ENCODE peak calls at places on chromosomes 13 and 19, in nine cellular contexts. B is GM23338, O is left ventricle myocardium inferior, W is uterus, K is colonic mucosa, V is Panc1, T is Peyer's patch, Z is ovary, M is neural progenitor cell. Y is an unnamed sample. For H3K4me1, the result is how much of the 10 kb centered on the place peaks cover.

GRCh38 chr19:41934849-41935374 is 6.7 kb upstream of the ERFL start:
- DNase-seq in B (peak), O (peak), W (peak), K (peak), V (peak), T (peak), Z (peak), M (peak), Y (peak)

GRCh38 chr19:28633223-28634030 is 579.5 kb downstream of the UQCRFS1 start:
- DNase-seq in B (peak), O (no peak), W (no peak), K (peak), V (peak), T (no peak), Z (no peak), M (peak), Y (peak)

GRCh38 chr13:44052843-44053607 is 173.3 kb downstream of the LACC1 start:
- DNase-seq in B (peak), O (peak), W (peak), K (no peak), V (no peak), T (no peak), Z (peak), M (peak), Y (peak)

GRCh38 chr19:33189453-33189852 is 4.7 kb upstream of the LRP3 start:
- DNase-seq in B (no peak), O (no peak), W (no peak), K (no peak), V (no peak), T (no peak), Z (no peak), M (no peak), Y (no peak)

GRCh38 chr19:39671739-39672363 is 16.1 kb downstream of the LGALS16 start:
- DNase-seq in B (peak), O (no peak), W (no peak), K (peak), V (peak), T (peak), Z (no peak), M (peak), Y (no peak)

GRCh38 chr19:7506385-7507328 is 9.2 kb upstream of the ZNF358 start:
- DNase-seq in B (peak), O (peak), W (no peak), K (peak), V (peak), T (peak), Z (peak), M (peak), Y (peak)

GRCh38 chr13:36750461-36750860 is 68.6 kb upstream of the RFXAP start:
- DNase-seq in B (no peak), O (no peak), W (no peak), K (no peak), V (no peak), T (no peak), Z (no peak), M (no peak), Y (no peak)

GRCh38 chr19:13843104-13843921 is 33.6 kb upstream of the NANOS3 start:
- DNase-seq in B (peak), O (peak), W (peak), K (peak), V (no peak), T (no peak), Z (peak), M (peak), Y (peak)

GRCh38 chr19:56314018-56314583 is 538 bp downstream of the ZSCAN5A start:
- DNase-seq in B (peak), O (no peak), W (no peak), K (no peak), V (no peak), T (no peak), Z (no peak), M (no peak), Y (no peak)

GRCh38 chr13:21619633-21620220 is 15.8 kb upstream of the MICU2 start:
- DNase-seq in B (no peak), O (no peak), W (no peak), K (no peak), V (no peak), T (no peak), Z (no peak), M (no peak), Y (no peak)

GRCh38 chr13:42101821-42102580 is 53.6 kb downstream of the DGKH start:
- DNase-seq in B (no peak), O (peak), W (no peak), K (no peak), V (no peak), T (no peak), Z (no peak), M (no peak), Y (no peak)

GRCh38 chr13:49342404-49342803 is 94.7 kb downstream of the CDADC1 start:
- DNase-seq in B (no peak), O (no peak), W (no peak), K (no peak), V (no peak), T (no peak), Z (no peak), M (no peak), Y (no peak)

GRCh38 chr19:18915639-18916038 is 3.5 kb downstream of the COPE start:
- DNase-seq in B (peak), O (no peak), W (no peak), K (peak), V (no peak), T (no peak), Z (no peak), M (peak), Y (peak)

GRCh38 chr13:39840201-39840600 is 184.7 kb downstream of the COG6 start:
- DNase-seq in B (no peak), O (no peak), W (no peak), K (no peak), V (no peak), T (no peak), Z (no peak), M (no peak), Y (no peak)

GRCh38 chr13:95002968-95003813 is 290.8 kb upstream of the SOX21 start:
- DNase-seq in B (peak), O (no peak), W (no peak), K (no peak), V (no peak), T (no peak), Z (no peak), M (peak), Y (no peak)

GRCh38 chr13:66076417-66076816 is 1153.7 kb downstream of the PCDH9 start:
- DNase-seq in B (no peak), O (no peak), W (no peak), K (no peak), V (no peak), T (no peak), Z (no peak), M (no peak), Y (no peak)

GRCh38 chr13:24141333-24141910 is 19.1 kb upstream of the SPATA13 start:
- DNase-seq in B (no peak), O (no peak), W (no peak), K (no peak), V (no peak), T (no peak), Z (no peak), M (no peak), Y (no peak)

GRCh38 chr13:40401911-40402776 is 264.3 kb downstream of the FOXO1 start:
- DNase-seq in B (no peak), O (peak), W (peak), K (peak), V (no peak), T (peak), Z (peak), M (no peak), Y (peak)

GRCh38 chr13:26048745-26049144 is 3.1 kb downstream of the SHISA2 start:
- DNase-seq in B (no peak), O (no peak), W (no peak), K (no peak), V (no peak), T (no peak), Z (no peak), M (no peak), Y (no peak)

GRCh38 chr13:114135731-114136171 is 3.3 kb upstream of the RASA3 start:
- DNase-seq in B (no peak), O (no peak), W (no peak), K (no peak), V (no peak), T (no peak), Z (no peak), M (no peak), Y (no peak)

GRCh38 chr13:74570834-74571233 is 436.6 kb upstream of the KLF12 start:
- DNase-seq in B (no peak), O (no peak), W (no peak), K (no peak), V (no peak), T (no peak), Z (no peak), M (no peak), Y (no peak)

GRCh38 chr19:8224394-8225145 is 15.4 kb downstream of the CERS4 start:
- DNase-seq in B (no peak), O (peak), W (no peak), K (no peak), V (no peak), T (no peak), Z (no peak), M (no peak), Y (no peak)

GRCh38 chr13:71285700-71286099 is 581.3 kb downstream of the DACH1 start:
- DNase-seq in B (peak), O (no peak), W (no peak), K (no peak), V (no peak), T (no peak), Z (no peak), M (peak), Y (peak)

GRCh38 chr13:97240789-97241734 is 18.9 kb downstream of the MBNL2 start:
- DNase-seq in B (no peak), O (no peak), W (no peak), K (no peak), V (no peak), T (no peak), Z (no peak), M (no peak), Y (no peak)

GRCh38 chr19:10344780-10345179 is 5.4 kb upstream of the ICAM3 start:
- DNase-seq in B (no peak), O (no peak), W (no peak), K (no peak), V (no peak), T (no peak), Z (no peak), M (no peak), Y (no peak)

GRCh38 chr19:991174-991931 is 7.2 kb downstream of the WDR18 start:
- DNase-seq in B (peak), O (no peak), W (no peak), K (peak), V (no peak), T (no peak), Z (no peak), M (peak), Y (no peak)

GRCh38 chr13:112876305-112877000 is 92.6 kb upstream of the MCF2L start:
- DNase-seq in B (no peak), O (peak), W (no peak), K (no peak), V (no peak), T (no peak), Z (no peak), M (no peak), Y (no peak)

GRCh38 chr19:48319647-48320537 is 5.5 kb upstream of the EMP3 start:
- DNase-seq in B (peak), O (peak), W (peak), K (peak), V (no peak), T (peak), Z (peak), M (peak), Y (peak)

GRCh38 chr13:43963726-43964125 is 84.0 kb downstream of the LACC1 start:
- DNase-seq in B (peak), O (no peak), W (no peak), K (no peak), V (no peak), T (no peak), Z (no peak), M (peak), Y (no peak)

GRCh38 chr13:100815476-100816046 is 141.0 kb upstream of the TMTC4 start:
- DNase-seq in B (peak), O (no peak), W (no peak), K (no peak), V (no peak), T (no peak), Z (no peak), M (no peak), Y (no peak)

GRCh38 chr19:12800873-12801465 is 631 bp downstream of the PRDX2 start:
- DNase-seq in B (peak), O (no peak), W (no peak), K (peak), V (no peak), T (no peak), Z (peak), M (peak), Y (peak)

GRCh38 chr19:12801466-12802266 is at the start of the genes PRDX2 and THSD8:
- DNase-seq in B (peak), O (peak), W (peak), K (peak), V (no peak), T (peak), Z (peak), M (peak), Y (peak)

GRCh38 chr19:12804051-12804450 is 2.2 kb downstream of the THSD8 start:
- DNase-seq in B (no peak), O (no peak), W (no peak), K (no peak), V (no peak), T (no peak), Z (peak), M (no peak), Y (no peak)

GRCh38 chr19:12802267-12803106 is 618 bp downstream of the THSD8 start:
- DNase-seq in B (no peak), O (no peak), W (no peak), K (peak), V (no peak), T (no peak), Z (peak), M (no peak), Y (no peak)

DNA sequence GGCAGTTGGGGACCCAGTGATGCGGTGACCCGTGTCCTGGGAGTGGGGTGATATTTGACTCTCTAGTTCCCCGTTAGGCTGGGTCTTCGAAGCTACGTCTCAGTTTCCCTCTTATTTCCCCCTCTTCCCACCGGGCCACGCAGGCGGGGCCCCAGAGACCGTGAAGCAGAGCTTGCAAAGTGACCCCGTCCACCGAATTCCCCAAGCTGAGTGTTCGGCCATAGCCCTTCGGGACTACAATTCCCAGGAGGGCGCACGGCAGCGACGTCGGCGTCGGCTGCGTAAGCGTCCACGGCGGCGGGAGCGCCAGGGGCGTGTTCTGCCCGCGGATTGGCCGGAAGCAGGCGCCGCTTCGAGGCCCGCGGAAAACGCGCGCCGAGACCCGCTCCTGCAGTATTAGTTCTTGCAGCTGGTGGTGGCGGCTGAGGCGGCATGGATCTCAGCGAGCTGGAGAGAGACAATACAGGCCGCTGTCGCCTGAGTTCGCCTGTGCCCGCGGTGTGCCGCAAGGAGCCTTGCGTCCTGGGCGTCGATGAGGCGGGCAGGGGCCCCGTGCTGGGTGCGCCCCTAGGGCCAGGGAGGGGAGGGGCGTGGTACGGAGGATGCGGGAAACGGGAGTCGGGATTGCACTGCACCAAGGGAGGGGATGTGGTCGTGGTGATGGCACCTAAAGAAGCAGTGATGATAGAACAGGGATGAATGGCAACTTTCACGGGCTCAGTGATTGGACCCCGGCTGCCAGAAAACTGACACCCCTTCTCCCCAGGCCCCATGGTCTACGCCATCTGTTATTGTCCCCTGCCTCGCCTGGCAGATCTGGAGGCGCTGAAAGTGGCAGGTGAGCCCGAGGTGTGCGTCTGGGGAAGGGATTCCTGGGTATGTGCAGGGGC is at the start of gene RNASEH2A:
- DNase-seq in B (peak), O (peak), W (peak), K (peak), V (no peak), T (peak), Z (peak), M (peak), Y (peak)
- H3K4me3 ChIP-seq in B (peak), O (peak), W (peak), K (peak), V (peak), T (peak), Z (peak), M (peak), Y (peak)

DNA sequence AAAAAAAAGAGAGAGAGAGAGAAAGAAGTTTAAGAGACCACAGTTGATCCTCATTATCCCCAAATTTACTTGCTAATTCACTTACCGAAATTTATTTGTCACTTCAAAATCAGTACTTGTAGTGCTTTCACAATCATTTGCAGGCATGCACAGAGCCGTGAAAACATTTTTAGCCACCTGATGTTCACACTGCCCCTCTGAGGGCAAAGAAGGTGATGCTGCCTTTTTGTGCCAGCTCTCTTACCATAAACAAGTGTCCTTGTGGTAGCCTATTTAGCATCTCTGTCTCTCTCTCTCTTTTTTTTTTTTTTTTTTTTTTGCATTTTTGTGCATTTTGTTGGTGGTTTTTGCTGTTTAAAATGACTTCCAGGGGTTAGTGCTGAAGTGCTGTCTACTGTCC is 24.0 kb upstream of the CASP14 start:
- DNase-seq in B (peak), O (no peak), W (no peak), K (no peak), V (no peak), T (no peak), Z (no peak), M (no peak), Y (peak)
- TF ChIP-seq CTCF in B (peak), O (peak), W (no peak), K (no peak), V (peak), T (no peak), Z (no peak), M (peak), Y (no peak)

DNA sequence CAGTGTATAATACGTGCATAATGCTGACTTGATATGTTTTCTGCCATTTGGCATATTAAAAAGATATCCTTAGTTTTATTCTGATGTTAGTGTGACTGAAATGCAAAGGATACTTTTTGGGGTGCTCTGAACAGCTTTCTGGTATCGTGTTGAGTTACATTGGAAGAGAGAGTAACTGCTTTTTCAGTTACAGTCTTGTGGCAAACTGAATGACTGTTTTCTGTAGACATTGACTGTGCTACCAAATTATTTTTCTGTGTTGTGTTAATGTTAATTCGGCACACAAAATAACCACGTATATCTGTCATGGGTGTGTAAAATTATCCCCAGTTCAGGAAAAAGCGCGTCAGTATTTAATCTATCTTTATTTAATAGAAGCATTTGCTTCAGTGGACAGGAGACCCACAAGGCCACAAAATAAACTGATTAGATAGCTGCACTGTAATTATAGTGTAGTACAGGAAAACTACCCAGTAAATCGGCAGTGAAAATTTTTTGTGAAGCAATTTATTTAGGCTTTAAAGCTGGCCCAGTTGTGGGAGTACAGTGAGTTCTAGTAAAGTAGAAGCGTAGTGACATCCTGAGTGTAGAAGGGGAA is 2.5 kb downstream of the URI1 start:
- DNase-seq in B (no peak), O (no peak), W (no peak), K (no peak), V (no peak), T (no peak), Z (no peak), M (no peak), Y (no peak)
- H3K4me1 ChIP-seq in B (under half), O (under half), W (under half), K (under half), V (under half), T (under half), Z (under half), M (under half), Y (under half)

GRCh38 chr19:51599084-51599483 is 28.0 kb downstream of the ZNF175 start:
- DNase-seq in B (no peak), O (no peak), W (no peak), K (no peak), V (no peak), T (peak), Z (no peak), M (no peak), Y (no peak)

GRCh38 chr19:51595776-51596175 is 24.7 kb downstream of the ZNF175 start:
- DNase-seq in B (no peak), O (no peak), W (no peak), K (no peak), V (no peak), T (no peak), Z (no peak), M (no peak), Y (no peak)

GRCh38 chr19:51602189-51602854 is 27.9 kb downstream of the SIGLEC5 start:
- DNase-seq in B (peak), O (no peak), W (no peak), K (no peak), V (no peak), T (no peak), Z (no peak), M (no peak), Y (no peak)

GRCh38 chr19:51598159-51598915 is 27.3 kb downstream of the ZNF175 start:
- DNase-seq in B (no peak), O (no peak), W (no peak), K (no peak), V (no peak), T (no peak), Z (no peak), M (no peak), Y (no peak)

GRCh38 chr19:51600940-51601575 is 29.1 kb downstream of the SIGLEC5 start:
- DNase-seq in B (peak), O (no peak), W (no peak), K (no peak), V (no peak), T (peak), Z (no peak), M (no peak), Y (no peak)
- H3K4me3 ChIP-seq in B (peak), O (no peak), W (no peak), K (no peak), V (no peak), T (no peak), Z (no peak), M (no peak), Y (no peak)

GRCh38 chr13:51831519-51831918 is 13.5 kb downstream of the TMEM272 start:
- DNase-seq in B (no peak), O (no peak), W (no peak), K (no peak), V (no peak), T (no peak), Z (no peak), M (no peak), Y (no peak)

GRCh38 chr13:51833980-51834379 is 11.0 kb downstream of the TMEM272 start:
- DNase-seq in B (no peak), O (no peak), W (no peak), K (no peak), V (no peak), T (no peak), Z (no peak), M (no peak), Y (no peak)

GRCh38 chr13:51829236-51829899 is 15.6 kb downstream of the TMEM272 start:
- DNase-seq in B (no peak), O (no peak), W (no peak), K (no peak), V (no peak), T (no peak), Z (no peak), M (no peak), Y (no peak)

GRCh38 chr13:51834581-51835158 is 10.3 kb downstream of the TMEM272 start:
- DNase-seq in B (no peak), O (no peak), W (no peak), K (no peak), V (no peak), T (no peak), Z (no peak), M (peak), Y (no peak)

GRCh38 chr13:51832471-51833152 is 12.4 kb downstream of the TMEM272 start:
- DNase-seq in B (peak), O (no peak), W (no peak), K (no peak), V (no peak), T (peak), Z (no peak), M (peak), Y (peak)
- TF ChIP-seq CTCF in B (peak), O (peak), W (peak), K (no peak), V (peak), T (peak), Z (peak), M (peak), Y (peak)

Y was measured in body of pancreas.